ENCODE peak calls at places on chromosomes 12 and 14, in four cellular contexts. F is BJ, X is tibial nerve, V is left ventricle myocardium inferior. H is an unnamed sample.

GRCh38 chr14:20714593-20715250 is 26.2 kb downstream of the ANG start:
- DNase-seq in F (no peak), X (peak), V (peak), H (peak)

GRCh38 chr12:26614217-26614616 is 218.8 kb downstream of the ITPR2 start:
- DNase-seq in F (no peak), X (no peak), V (no peak), H (no peak)

GRCh38 chr12:96036765-96037455 is 1.5 kb upstream of the LTA4H start:
- DNase-seq in F (no peak), X (no peak), V (no peak), H (peak)

GRCh38 chr12:52798671-52799497 is 3.0 kb upstream of the KRT3 start:
- DNase-seq in F (no peak), X (no peak), V (no peak), H (peak)

GRCh38 chr12:24138041-24138440 is 188.6 kb upstream of the SOX5 start:
- DNase-seq in F (no peak), X (no peak), V (no peak), H (no peak)

GRCh38 chr12:48192861-48193260 is 9.4 kb downstream of the CCDC184 start:
- DNase-seq in F (no peak), X (no peak), V (no peak), H (no peak)

GRCh38 chr14:79971330-79971729 is 240.0 kb downstream of the DIO2 start:
- DNase-seq in F (peak), X (peak), V (no peak), H (peak)

GRCh38 chr14:37594238-37594915 is 672 bp downstream of the FOXA1 start:
- DNase-seq in F (peak), X (peak), V (no peak), H (peak)

GRCh38 chr12:8554451-8555195 is 13.9 kb upstream of the CLEC4E start:
- DNase-seq in F (no peak), X (no peak), V (no peak), H (peak)

GRCh38 chr14:88233915-88234314 is 89.2 kb downstream of the KCNK10 start:
- DNase-seq in F (no peak), X (no peak), V (no peak), H (no peak)

GRCh38 chr14:45199246-45199645 is 53.8 kb downstream of the MIS18BP1 start:
- DNase-seq in F (no peak), X (no peak), V (no peak), H (no peak)

GRCh38 chr14:45204241-45204640 is 48.8 kb downstream of the MIS18BP1 start:
- DNase-seq in F (no peak), X (no peak), V (no peak), H (no peak)

GRCh38 chr14:45198551-45198950 is 54.5 kb downstream of the MIS18BP1 start:
- DNase-seq in F (no peak), X (no peak), V (no peak), H (peak)

DNA sequence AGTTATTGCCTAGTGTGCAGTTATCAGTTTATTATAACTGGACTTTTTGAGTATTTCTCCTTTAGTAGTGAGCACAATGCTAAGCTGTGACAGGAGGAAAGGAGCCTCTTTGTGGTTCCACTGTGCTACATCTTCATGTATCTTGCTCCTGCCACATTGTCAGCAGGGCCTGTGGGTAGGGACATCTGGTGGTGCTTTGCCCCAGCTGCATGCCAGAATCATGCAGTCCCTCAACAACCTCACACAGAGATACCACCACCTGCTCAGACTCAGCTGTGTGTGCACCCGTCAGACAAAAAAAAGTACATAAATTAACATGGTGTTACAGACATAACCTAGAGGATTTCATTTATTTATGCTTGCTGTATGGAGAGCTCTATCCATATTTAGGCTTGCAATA is 51.1 kb downstream of the MIS18BP1 start:
- DNase-seq in F (no peak), X (no peak), V (no peak), H (no peak)
- TF ChIP-seq CTCF in F (no peak), X (no peak), V (peak), H (peak)

GRCh38 chr12:7472060-7472459 is 28.1 kb upstream of the CD163L1 start:
- DNase-seq in F (no peak), X (no peak), V (no peak), H (no peak)
- TF ChIP-seq CTCF in F (no peak), X (no peak), V (no peak), H (no peak)

DNA sequence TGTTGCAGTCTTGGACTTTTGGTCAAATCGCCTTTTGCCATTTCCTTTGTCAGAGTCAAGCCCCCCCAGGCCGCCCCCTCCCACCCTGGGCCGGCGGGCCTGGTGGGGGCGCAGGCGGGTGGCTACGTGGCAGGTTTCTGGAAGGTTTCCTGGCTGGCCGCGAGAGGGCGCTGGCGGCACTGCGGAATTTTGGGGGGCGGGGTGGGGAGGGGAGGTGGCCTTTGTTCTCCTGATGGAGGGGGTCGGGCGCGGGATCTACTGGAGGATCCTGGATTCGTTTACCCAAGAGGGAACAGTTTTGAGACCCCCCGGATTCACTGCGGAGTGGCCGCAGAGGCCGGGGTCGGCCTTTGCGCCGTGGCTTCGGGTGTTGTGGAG is 1.2 kb downstream of the MEG3 start:
- DNase-seq in F (no peak), X (no peak), V (no peak), H (no peak)
- TF ChIP-seq CTCF in F (peak), X (no peak), V (peak), H (peak)

GRCh38 chr12:2566161-2566560 is 228.6 kb upstream of the FKBP4 start:
- DNase-seq in F (no peak), X (no peak), V (no peak), H (no peak)
- TF ChIP-seq CTCF in F (no peak), X (no peak), V (no peak), H (no peak)

DNA sequence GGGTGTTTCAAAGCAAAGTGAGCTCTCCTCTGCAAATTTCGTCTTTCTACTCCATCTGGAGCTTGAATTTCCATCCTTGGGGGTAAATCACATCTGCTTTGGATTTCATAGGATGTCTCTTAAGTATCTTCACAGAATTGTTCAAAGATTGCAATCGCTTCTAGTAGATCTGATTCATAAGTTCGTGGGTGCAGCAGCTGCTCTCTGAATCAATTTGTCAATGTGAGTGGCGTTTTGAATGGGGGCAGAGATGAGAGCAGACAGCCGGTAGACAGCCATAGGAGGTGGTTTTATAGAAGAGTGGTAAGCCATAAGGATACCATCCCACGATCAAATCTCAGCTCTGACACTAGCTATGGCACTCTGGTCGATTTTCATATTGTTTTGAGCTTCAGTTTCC is 146.0 kb upstream of the RPH3A start:
- DNase-seq in F (no peak), X (no peak), V (no peak), H (no peak)
- TF ChIP-seq CTCF in F (no peak), X (no peak), V (no peak), H (no peak)

GRCh38 chr12:116159175-116159574 is 118.3 kb downstream of the MED13L start:
- DNase-seq in F (no peak), X (no peak), V (no peak), H (no peak)
- TF ChIP-seq CTCF in F (no peak), X (no peak), V (no peak), H (no peak)

DNA sequence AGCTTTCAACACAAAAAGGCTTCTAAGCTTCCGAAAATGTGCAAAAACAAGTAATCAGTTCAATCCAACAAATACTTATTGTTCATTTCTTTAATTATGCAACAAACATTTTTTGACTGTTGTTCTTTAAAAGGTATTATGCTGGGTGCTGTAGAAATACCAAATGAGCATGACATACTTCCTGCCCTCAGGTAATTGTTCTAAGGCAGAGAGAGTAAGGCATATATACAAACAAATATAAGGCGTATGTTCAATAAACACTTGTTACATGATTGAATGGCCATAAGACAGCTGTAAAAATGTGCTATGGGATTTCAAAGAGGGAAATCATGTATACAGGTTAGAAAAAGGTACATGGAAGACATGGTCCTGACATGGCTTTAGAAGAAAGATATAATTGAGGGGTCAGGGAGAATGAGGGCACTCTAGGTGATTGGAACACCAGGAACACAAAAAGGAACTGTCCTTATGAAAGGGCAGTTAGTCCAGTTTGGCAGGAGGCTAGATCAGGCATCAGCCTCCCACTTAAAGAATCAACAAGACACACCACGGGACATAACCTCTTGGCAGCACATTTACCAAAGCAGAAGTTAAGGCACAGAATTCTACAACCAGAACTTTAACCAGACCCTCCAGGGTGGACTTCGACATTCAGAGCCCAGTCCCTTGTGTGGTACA is 135.8 kb upstream of the SCAF11 start:
- DNase-seq in F (no peak), X (no peak), V (no peak), H (no peak)
- TF ChIP-seq CTCF in F (no peak), X (no peak), V (no peak), H (no peak)

DNA sequence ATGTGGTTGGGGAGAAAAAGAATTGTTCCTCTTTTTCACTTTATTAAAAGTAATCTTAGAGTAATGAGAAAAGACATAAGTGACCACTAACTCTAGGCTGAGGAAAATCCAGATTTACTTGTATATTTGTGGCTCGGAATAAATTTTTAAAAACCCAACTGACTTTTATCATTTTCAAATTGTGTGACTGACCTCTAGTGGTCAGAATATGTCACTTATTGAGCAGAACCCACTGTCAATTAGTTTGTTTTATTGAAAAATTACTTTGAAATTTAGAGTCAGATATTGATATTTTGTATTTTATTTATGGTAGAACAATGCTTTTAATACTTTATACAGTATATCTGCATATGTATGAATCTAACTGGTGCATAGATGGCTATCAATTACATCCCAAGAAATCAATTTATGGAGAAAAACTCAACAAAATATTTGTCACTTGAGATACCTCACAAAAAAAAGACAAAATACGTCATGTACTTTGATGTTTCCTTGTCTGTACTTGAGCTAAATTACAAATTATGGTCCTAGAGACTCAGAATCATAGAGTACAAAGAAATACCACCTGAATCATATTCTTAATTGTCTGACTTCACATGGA is 229.4 kb downstream of the CNTN1 start:
- DNase-seq in F (no peak), X (no peak), V (no peak), H (no peak)
- TF ChIP-seq CTCF in F (peak), X (peak), V (peak), H (peak)

GRCh38 chr14:61188936-61189808 is 92.0 kb downstream of the TMEM30B start:
- DNase-seq in F (no peak), X (peak), V (peak), H (peak)
- TF ChIP-seq CTCF in F (peak), X (peak), V (peak), H (peak)

DNA sequence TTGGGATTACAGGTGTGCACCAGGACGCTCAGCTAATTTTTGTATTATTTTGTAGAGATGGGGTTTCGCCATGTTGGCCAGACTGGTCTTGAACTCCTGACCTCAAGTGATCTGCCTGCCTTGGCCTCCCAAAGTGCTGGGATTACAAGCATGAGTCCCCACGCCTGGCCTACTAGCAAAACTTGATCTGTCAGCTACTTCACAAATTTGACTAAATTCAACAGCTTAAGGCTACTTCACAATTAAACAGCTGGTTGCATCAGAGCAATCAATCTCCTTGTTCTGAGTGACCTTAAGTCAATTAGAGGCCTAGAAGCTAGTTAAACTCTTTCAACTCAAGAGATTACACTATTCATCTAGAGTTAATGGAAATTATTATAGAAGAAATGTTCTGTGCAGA is 12.2 kb downstream of the COQ10A start:
- DNase-seq in F (no peak), X (no peak), V (no peak), H (no peak)
- TF ChIP-seq CTCF in F (no peak), X (no peak), V (no peak), H (no peak)

H was measured in foreskin keratinocyte.